ENCODE peak calls at places on chromosomes 2 and 18, in five cellular contexts. J is dorsolateral prefrontal cortex, E is nephron progenitor cell, X is Calu3, H is AG09319. K is an unnamed sample.

GRCh38 chr2:51013060-51013746 is 18.7 kb downstream of the NRXN1 start:
- DNase-seq in J (no peak), E (peak), X (peak), H (no peak), K (no peak)

GRCh38 chr2:107278672-107279071 is 392.7 kb upstream of the ST6GAL2 start:
- DNase-seq in J (no peak), E (no peak), X (no peak), H (no peak), K (no peak)

GRCh38 chr2:147525724-147526489 is 318.9 kb upstream of the ACVR2A start:
- DNase-seq in J (no peak), E (no peak), X (no peak), H (no peak), K (no peak)

GRCh38 chr2:168397629-168398028 is 58.4 kb upstream of the CERS6 start:
- DNase-seq in J (no peak), E (no peak), X (no peak), H (no peak), K (no peak)

GRCh38 chr2:204453730-204454167 is 91.5 kb upstream of the PARD3B start:
- DNase-seq in J (no peak), E (peak), X (peak), H (no peak), K (no peak)

GRCh38 chr2:196278491-196278911 is 107.1 kb upstream of the STK17B start:
- DNase-seq in J (no peak), E (no peak), X (no peak), H (no peak), K (no peak)

GRCh38 chr2:28219736-28220364 is 172.8 kb upstream of the FOSL2 start:
- DNase-seq in J (no peak), E (no peak), X (no peak), H (no peak), K (no peak)

GRCh38 chr2:218872645-218873358 is 7.8 kb upstream of the WNT10A start:
- DNase-seq in J (no peak), E (no peak), X (no peak), H (no peak), K (no peak)

GRCh38 chr2:233186851-233187250 is 64.6 kb upstream of the ATG16L1 start:
- DNase-seq in J (no peak), E (no peak), X (no peak), H (no peak), K (no peak)

GRCh38 chr2:216648105-216648504 is 14.9 kb downstream of the IGFBP2 start:
- DNase-seq in J (no peak), E (no peak), X (no peak), H (no peak), K (no peak)

GRCh38 chr18:76805221-76805620 is 17.1 kb upstream of the ZNF236 start:
- DNase-seq in J (no peak), E (no peak), X (no peak), H (no peak), K (no peak)

GRCh38 chr18:3578621-3579020 is 128.6 kb downstream of the TGIF1 start:
- DNase-seq in J (no peak), E (no peak), X (no peak), H (no peak), K (no peak)

GRCh38 chr2:134232461-134232860 is 21.4 kb upstream of the MGAT5 start:
- DNase-seq in J (no peak), E (no peak), X (no peak), H (no peak), K (no peak)

GRCh38 chr2:181859123-181859522 is 32.4 kb upstream of the ITPRID2 start:
- DNase-seq in J (no peak), E (no peak), X (no peak), H (no peak), K (no peak)

GRCh38 chr2:107133412-107133811 is 247.4 kb upstream of the ST6GAL2 start:
- DNase-seq in J (no peak), E (no peak), X (no peak), H (no peak), K (no peak)

GRCh38 chr2:12236136-12236834 is 480.5 kb upstream of the TRIB2 start:
- DNase-seq in J (no peak), E (no peak), X (no peak), H (no peak), K (no peak)

GRCh38 chr2:54015809-54016703 is 45.3 kb upstream of the PSME4 start:
- DNase-seq in J (no peak), E (no peak), X (no peak), H (peak), K (no peak)

GRCh38 chr2:219496781-219497494 is 1.8 kb upstream of the GMPPA start:
- DNase-seq in J (no peak), E (no peak), X (no peak), H (no peak), K (no peak)

GRCh38 chr2:98909381-98910211 is 26.4 kb downstream of the CRACDL start:
- DNase-seq in J (peak), E (peak), X (peak), H (no peak), K (no peak)

GRCh38 chr2:127355407-127356008 is 32.3 kb downstream of the MAP3K2 start:
- DNase-seq in J (no peak), E (no peak), X (peak), H (no peak), K (no peak)

GRCh38 chr18:79772108-79772864 is 25.5 kb upstream of the KCNG2 start:
- DNase-seq in J (no peak), E (no peak), X (no peak), H (no peak), K (no peak)

GRCh38 chr2:180655393-180655792 is 325.0 kb upstream of the UBE2E3 start:
- DNase-seq in J (no peak), E (no peak), X (no peak), H (no peak), K (no peak)

GRCh38 chr2:43080626-43081025 is 145.8 kb downstream of the ZFP36L2 start:
- DNase-seq in J (no peak), E (no peak), X (no peak), H (no peak), K (no peak)

GRCh38 chr2:177489719-177490301 is 97.2 kb downstream of the AGPS start:
- DNase-seq in J (no peak), E (peak), X (no peak), H (no peak), K (no peak)

GRCh38 chr2:221289846-221290245 is 282.3 kb downstream of the EPHA4 start:
- DNase-seq in J (no peak), E (no peak), X (no peak), H (no peak), K (no peak)

GRCh38 chr2:184540246-184540789 is 58.0 kb upstream of the ZNF804A start:
- DNase-seq in J (no peak), E (no peak), X (no peak), H (no peak), K (no peak)
- TF ChIP-seq CTCF in J (no peak), E (no peak), X (no peak), H (no peak), K (no peak)

DNA sequence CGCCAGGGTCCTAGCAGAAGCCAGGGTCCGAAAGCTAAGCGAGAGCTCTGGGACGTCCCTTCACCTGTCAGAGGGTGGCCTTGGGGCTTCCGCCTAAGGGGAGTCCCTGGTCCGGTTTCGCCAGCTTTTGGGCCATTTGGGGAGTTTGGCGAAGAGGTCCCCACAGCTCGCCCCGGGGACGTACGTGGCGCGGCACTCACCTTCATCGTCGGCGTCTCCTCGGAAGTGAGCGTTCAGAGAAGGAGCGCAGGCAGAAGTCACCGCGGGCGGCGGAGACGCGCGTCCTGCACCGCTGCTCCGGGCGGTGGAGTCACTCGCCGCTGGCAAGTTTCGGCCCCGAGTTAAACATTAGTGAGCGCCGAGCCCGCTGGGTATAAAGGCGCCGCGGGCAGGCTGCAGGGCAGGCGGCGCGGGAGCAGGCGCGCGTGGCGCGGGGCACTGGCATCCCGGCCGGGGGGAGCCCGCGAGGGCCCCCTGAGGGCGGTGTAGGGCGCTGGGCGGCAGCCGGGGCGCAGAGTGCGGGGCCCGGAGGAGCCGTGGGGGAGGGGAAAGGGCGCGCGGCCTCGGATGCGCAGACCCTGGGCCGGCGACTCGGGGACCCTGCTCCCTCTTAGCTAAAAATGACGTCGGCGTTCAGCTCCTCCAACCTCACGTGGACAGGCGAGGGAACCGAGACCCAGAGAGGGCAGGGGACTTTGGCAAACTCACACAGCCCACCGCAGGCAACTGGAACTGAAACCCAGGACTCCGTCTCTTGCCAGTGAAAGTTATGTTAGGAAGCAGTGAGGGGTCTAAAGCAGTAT is at the start of gene DPP4:
- DNase-seq in J (no peak), E (peak), X (peak), H (no peak), K (peak)
- TF ChIP-seq CTCF in J (no peak), E (no peak), X (no peak), H (no peak), K (no peak)

GRCh38 chr2:197838589-197838988 is 34.2 kb downstream of the PLCL1 start:
- DNase-seq in J (no peak), E (no peak), X (no peak), H (no peak), K (no peak)
- TF ChIP-seq CTCF in J (no peak), E (no peak), X (no peak), H (no peak), K (no peak)

DNA sequence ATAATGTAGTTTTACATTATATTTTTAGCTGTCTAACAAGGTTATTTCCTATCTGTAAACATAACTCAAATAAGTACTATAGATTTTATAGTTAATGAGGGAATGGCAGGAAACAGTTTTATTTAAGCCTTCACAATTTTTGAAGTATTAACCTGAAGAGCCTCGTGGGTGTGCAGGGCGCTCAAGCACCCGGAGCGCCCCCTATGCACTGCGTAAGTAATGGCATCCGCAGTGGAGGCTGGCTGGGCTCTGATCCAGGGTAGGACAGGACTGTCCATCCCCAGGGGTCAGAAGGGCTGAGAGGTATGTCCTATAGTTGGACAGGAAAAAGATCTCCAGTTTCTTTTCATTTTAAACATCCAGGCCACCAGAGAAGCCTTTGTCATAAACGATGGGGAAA is 8.2 kb upstream of the GBX2 start:
- DNase-seq in J (no peak), E (no peak), X (peak), H (no peak), K (no peak)
- TF ChIP-seq CTCF in J (no peak), E (peak), X (peak), H (peak), K (no peak)

K was measured in activated B cell treated with CpG ODN at 0.5 μM for 24 hours.